ENCODE peak calls at places on chromosomes 5 and 9, in eight cellular contexts. One of them, this sample, is unnamed.

GRCh38 chr9:130226112-130226511 is 39.4 kb upstream of the HMCN2 start:
- DNase-seq in stimulated activated CD8-positive, alpha-beta memory T cell treated with anti-CD3 and anti-CD28 coated beads, Interleukin-7, amount 100 ng/mL, for 24 hours: no peak
- DNase-seq in tibial nerve: no peak
- DNase-seq in ecto neural progenitor cell: no peak
- DNase-seq in GM12865: no peak
- DNase-seq in NCI-H460: no peak
- DNase-seq in NCI-H510A: no peak
- DNase-seq in kidney epithelial cell: no peak
- DNase-seq in this sample: no peak

GRCh38 chr5:140020601-140021177 is 22.4 kb downstream of the NRG2 start:
- DNase-seq in kidney epithelial cell: no peak
- DNase-seq in ecto neural progenitor cell: no peak
- DNase-seq in NCI-H510A: no peak
- DNase-seq in stimulated activated CD8-positive, alpha-beta memory T cell treated with anti-CD3 and anti-CD28 coated beads, Interleukin-7, amount 100 ng/mL, for 24 hours: no peak
- DNase-seq in tibial nerve: no peak
- DNase-seq in NCI-H460: no peak
- DNase-seq in GM12865: no peak
- DNase-seq in this sample: no peak

GRCh38 chr9:107299437-107299836 is 16.4 kb downstream of the RAD23B start:
- DNase-seq in NCI-H460: no peak
- DNase-seq in GM12865: no peak
- DNase-seq in kidney epithelial cell: no peak
- DNase-seq in NCI-H510A: no peak
- DNase-seq in ecto neural progenitor cell: no peak
- DNase-seq in tibial nerve: no peak
- DNase-seq in stimulated activated CD8-positive, alpha-beta memory T cell treated with anti-CD3 and anti-CD28 coated beads, Interleukin-7, amount 100 ng/mL, for 24 hours: no peak
- DNase-seq in this sample: no peak

GRCh38 chr9:109497193-109498165 is 628 bp downstream of the PTPN3 start:
- DNase-seq in kidney epithelial cell: no peak
- DNase-seq in GM12865: no peak
- DNase-seq in ecto neural progenitor cell: no peak
- DNase-seq in NCI-H460: no peak
- DNase-seq in NCI-H510A: peak
- DNase-seq in stimulated activated CD8-positive, alpha-beta memory T cell treated with anti-CD3 and anti-CD28 coated beads, Interleukin-7, amount 100 ng/mL, for 24 hours: no peak
- DNase-seq in tibial nerve: no peak
- DNase-seq in this sample: peak

GRCh38 chr9:138022121-138022741 is 144.6 kb downstream of the CACNA1B start:
- DNase-seq in tibial nerve: no peak
- DNase-seq in kidney epithelial cell: no peak
- DNase-seq in NCI-H460: peak
- DNase-seq in NCI-H510A: peak
- DNase-seq in stimulated activated CD8-positive, alpha-beta memory T cell treated with anti-CD3 and anti-CD28 coated beads, Interleukin-7, amount 100 ng/mL, for 24 hours: no peak
- DNase-seq in GM12865: peak
- DNase-seq in ecto neural progenitor cell: peak
- DNase-seq in this sample: no peak

GRCh38 chr5:81838307-81838906 is 87.5 kb upstream of the SSBP2 start:
- DNase-seq in NCI-H510A: no peak
- DNase-seq in kidney epithelial cell: no peak
- DNase-seq in ecto neural progenitor cell: no peak
- DNase-seq in GM12865: peak
- DNase-seq in tibial nerve: no peak
- DNase-seq in NCI-H460: peak
- DNase-seq in stimulated activated CD8-positive, alpha-beta memory T cell treated with anti-CD3 and anti-CD28 coated beads, Interleukin-7, amount 100 ng/mL, for 24 hours: no peak
- DNase-seq in this sample: no peak

GRCh38 chr9:120040896-120041295 is 539.1 kb downstream of the CDK5RAP2 start:
- DNase-seq in NCI-H510A: no peak
- DNase-seq in kidney epithelial cell: no peak
- DNase-seq in ecto neural progenitor cell: no peak
- DNase-seq in stimulated activated CD8-positive, alpha-beta memory T cell treated with anti-CD3 and anti-CD28 coated beads, Interleukin-7, amount 100 ng/mL, for 24 hours: no peak
- DNase-seq in tibial nerve: no peak
- DNase-seq in NCI-H460: no peak
- DNase-seq in GM12865: no peak
- DNase-seq in this sample: no peak

GRCh38 chr5:136104311-136104975 is 28.2 kb upstream of the SMAD5 start:
- DNase-seq in stimulated activated CD8-positive, alpha-beta memory T cell treated with anti-CD3 and anti-CD28 coated beads, Interleukin-7, amount 100 ng/mL, for 24 hours: no peak
- DNase-seq in ecto neural progenitor cell: no peak
- DNase-seq in tibial nerve: no peak
- DNase-seq in NCI-H510A: no peak
- DNase-seq in kidney epithelial cell: no peak
- DNase-seq in NCI-H460: no peak
- DNase-seq in GM12865: no peak
- DNase-seq in this sample: no peak

GRCh38 chr9:72925126-72925810 is 27.6 kb downstream of the ALDH1A1 start:
- DNase-seq in kidney epithelial cell: no peak
- DNase-seq in tibial nerve: no peak
- DNase-seq in GM12865: no peak
- DNase-seq in NCI-H510A: no peak
- DNase-seq in stimulated activated CD8-positive, alpha-beta memory T cell treated with anti-CD3 and anti-CD28 coated beads, Interleukin-7, amount 100 ng/mL, for 24 hours: no peak
- DNase-seq in NCI-H460: peak
- DNase-seq in ecto neural progenitor cell: no peak
- DNase-seq in this sample: no peak

GRCh38 chr5:181198905-181199519 is 6.0 kb downstream of the TRIM7 start:
- DNase-seq in stimulated activated CD8-positive, alpha-beta memory T cell treated with anti-CD3 and anti-CD28 coated beads, Interleukin-7, amount 100 ng/mL, for 24 hours: no peak
- DNase-seq in GM12865: peak
- DNase-seq in NCI-H510A: no peak
- DNase-seq in ecto neural progenitor cell: no peak
- DNase-seq in kidney epithelial cell: no peak
- DNase-seq in tibial nerve: no peak
- DNase-seq in NCI-H460: no peak
- DNase-seq in this sample: no peak

GRCh38 chr9:110157812-110158629 is 49.9 kb downstream of the C9orf152 start:
- DNase-seq in NCI-H460: no peak
- DNase-seq in NCI-H510A: no peak
- DNase-seq in stimulated activated CD8-positive, alpha-beta memory T cell treated with anti-CD3 and anti-CD28 coated beads, Interleukin-7, amount 100 ng/mL, for 24 hours: no peak
- DNase-seq in ecto neural progenitor cell: no peak
- DNase-seq in tibial nerve: no peak
- DNase-seq in kidney epithelial cell: no peak
- DNase-seq in GM12865: no peak
- DNase-seq in this sample: no peak

GRCh38 chr9:21681641-21682040 is 120.8 kb upstream of the MTAP start:
- DNase-seq in ecto neural progenitor cell: no peak
- DNase-seq in GM12865: no peak
- DNase-seq in kidney epithelial cell: peak
- DNase-seq in tibial nerve: no peak
- DNase-seq in NCI-H510A: no peak
- DNase-seq in stimulated activated CD8-positive, alpha-beta memory T cell treated with anti-CD3 and anti-CD28 coated beads, Interleukin-7, amount 100 ng/mL, for 24 hours: no peak
- DNase-seq in NCI-H460: no peak
- DNase-seq in this sample: no peak

GRCh38 chr5:93273176-93273575 is 307.8 kb downstream of the NR2F1-AS1 start:
- DNase-seq in ecto neural progenitor cell: no peak
- DNase-seq in stimulated activated CD8-positive, alpha-beta memory T cell treated with anti-CD3 and anti-CD28 coated beads, Interleukin-7, amount 100 ng/mL, for 24 hours: no peak
- DNase-seq in GM12865: no peak
- DNase-seq in tibial nerve: no peak
- DNase-seq in NCI-H460: no peak
- DNase-seq in NCI-H510A: no peak
- DNase-seq in kidney epithelial cell: peak
- DNase-seq in this sample: no peak

GRCh38 chr5:9903806-9904205 is 273.7 kb upstream of the TAS2R1 start:
- DNase-seq in tibial nerve: no peak
- DNase-seq in kidney epithelial cell: no peak
- DNase-seq in GM12865: no peak
- DNase-seq in stimulated activated CD8-positive, alpha-beta memory T cell treated with anti-CD3 and anti-CD28 coated beads, Interleukin-7, amount 100 ng/mL, for 24 hours: no peak
- DNase-seq in NCI-H460: no peak
- DNase-seq in ecto neural progenitor cell: no peak
- DNase-seq in NCI-H510A: peak
- DNase-seq in this sample: no peak

GRCh38 chr5:96567188-96567587 is 95.0 kb upstream of the CAST start:
- DNase-seq in NCI-H460: peak
- DNase-seq in NCI-H510A: no peak
- DNase-seq in GM12865: peak
- DNase-seq in kidney epithelial cell: no peak
- DNase-seq in ecto neural progenitor cell: no peak
- DNase-seq in stimulated activated CD8-positive, alpha-beta memory T cell treated with anti-CD3 and anti-CD28 coated beads, Interleukin-7, amount 100 ng/mL, for 24 hours: no peak
- DNase-seq in tibial nerve: no peak
- DNase-seq in this sample: no peak

GRCh38 chr5:82396871-82397514 is 118.8 kb upstream of the RPS23 start:
- DNase-seq in NCI-H510A: no peak
- DNase-seq in NCI-H460: peak
- DNase-seq in ecto neural progenitor cell: no peak
- DNase-seq in stimulated activated CD8-positive, alpha-beta memory T cell treated with anti-CD3 and anti-CD28 coated beads, Interleukin-7, amount 100 ng/mL, for 24 hours: no peak
- DNase-seq in tibial nerve: peak
- DNase-seq in GM12865: no peak
- DNase-seq in kidney epithelial cell: peak
- DNase-seq in this sample: no peak

GRCh38 chr5:51882647-51883046 is 499.4 kb downstream of the ISL1 start:
- DNase-seq in NCI-H510A: no peak
- DNase-seq in stimulated activated CD8-positive, alpha-beta memory T cell treated with anti-CD3 and anti-CD28 coated beads, Interleukin-7, amount 100 ng/mL, for 24 hours: no peak
- DNase-seq in ecto neural progenitor cell: no peak
- DNase-seq in kidney epithelial cell: no peak
- DNase-seq in tibial nerve: no peak
- DNase-seq in GM12865: no peak
- DNase-seq in NCI-H460: no peak
- DNase-seq in this sample: no peak

GRCh38 chr5:129460121-129460950 is at the start of gene ADAMTS19:
- DNase-seq in tibial nerve: no peak
- DNase-seq in stimulated activated CD8-positive, alpha-beta memory T cell treated with anti-CD3 and anti-CD28 coated beads, Interleukin-7, amount 100 ng/mL, for 24 hours: no peak
- DNase-seq in kidney epithelial cell: no peak
- DNase-seq in GM12865: no peak
- DNase-seq in NCI-H510A: peak
- DNase-seq in ecto neural progenitor cell: peak
- DNase-seq in NCI-H460: no peak
- DNase-seq in this sample: peak

GRCh38 chr5:172370648-172371248 is 83.6 kb downstream of the SH3PXD2B start:
- DNase-seq in ecto neural progenitor cell: no peak
- DNase-seq in kidney epithelial cell: no peak
- DNase-seq in NCI-H510A: no peak
- DNase-seq in stimulated activated CD8-positive, alpha-beta memory T cell treated with anti-CD3 and anti-CD28 coated beads, Interleukin-7, amount 100 ng/mL, for 24 hours: no peak
- DNase-seq in GM12865: peak
- DNase-seq in tibial nerve: peak
- DNase-seq in NCI-H460: peak
- DNase-seq in this sample: no peak

GRCh38 chr9:135077497-135078200 is 9.8 kb upstream of the OLFM1 start:
- DNase-seq in tibial nerve: no peak
- DNase-seq in kidney epithelial cell: no peak
- DNase-seq in NCI-H460: peak
- DNase-seq in NCI-H510A: no peak
- DNase-seq in GM12865: no peak
- DNase-seq in ecto neural progenitor cell: peak
- DNase-seq in stimulated activated CD8-positive, alpha-beta memory T cell treated with anti-CD3 and anti-CD28 coated beads, Interleukin-7, amount 100 ng/mL, for 24 hours: no peak
- DNase-seq in this sample: no peak

GRCh38 chr9:76521244-76521673 is 62.3 kb downstream of the GCNT1 start:
- DNase-seq in GM12865: no peak
- DNase-seq in kidney epithelial cell: peak
- DNase-seq in NCI-H460: no peak
- DNase-seq in tibial nerve: no peak
- DNase-seq in NCI-H510A: no peak
- DNase-seq in ecto neural progenitor cell: no peak
- DNase-seq in stimulated activated CD8-positive, alpha-beta memory T cell treated with anti-CD3 and anti-CD28 coated beads, Interleukin-7, amount 100 ng/mL, for 24 hours: no peak
- DNase-seq in this sample: no peak

GRCh38 chr5:45695011-45695667 is 1.0 kb downstream of the HCN1 start:
- DNase-seq in stimulated activated CD8-positive, alpha-beta memory T cell treated with anti-CD3 and anti-CD28 coated beads, Interleukin-7, amount 100 ng/mL, for 24 hours: no peak
- DNase-seq in kidney epithelial cell: no peak
- DNase-seq in NCI-H510A: no peak
- DNase-seq in tibial nerve: no peak
- DNase-seq in ecto neural progenitor cell: peak
- DNase-seq in NCI-H460: no peak
- DNase-seq in GM12865: no peak
- DNase-seq in this sample: no peak

GRCh38 chr5:51388488-51389325 is 5.5 kb downstream of the ISL1 start:
- DNase-seq in GM12865: no peak
- DNase-seq in NCI-H460: no peak
- DNase-seq in kidney epithelial cell: no peak
- DNase-seq in stimulated activated CD8-positive, alpha-beta memory T cell treated with anti-CD3 and anti-CD28 coated beads, Interleukin-7, amount 100 ng/mL, for 24 hours: no peak
- DNase-seq in ecto neural progenitor cell: no peak
- DNase-seq in NCI-H510A: no peak
- DNase-seq in tibial nerve: no peak
- DNase-seq in this sample: no peak

GRCh38 chr9:4904322-4905134 is 80.5 kb upstream of the JAK2 start:
- DNase-seq in NCI-H460: peak
- DNase-seq in NCI-H510A: no peak
- DNase-seq in GM12865: no peak
- DNase-seq in stimulated activated CD8-positive, alpha-beta memory T cell treated with anti-CD3 and anti-CD28 coated beads, Interleukin-7, amount 100 ng/mL, for 24 hours: no peak
- DNase-seq in kidney epithelial cell: no peak
- DNase-seq in tibial nerve: no peak
- DNase-seq in ecto neural progenitor cell: no peak
- DNase-seq in this sample: peak

GRCh38 chr5:91079037-91079436 is 304.1 kb downstream of the ARRDC3 start:
- DNase-seq in NCI-H460: no peak
- DNase-seq in stimulated activated CD8-positive, alpha-beta memory T cell treated with anti-CD3 and anti-CD28 coated beads, Interleukin-7, amount 100 ng/mL, for 24 hours: no peak
- DNase-seq in GM12865: peak
- DNase-seq in tibial nerve: no peak
- DNase-seq in ecto neural progenitor cell: no peak
- DNase-seq in NCI-H510A: no peak
- DNase-seq in kidney epithelial cell: peak
- DNase-seq in this sample: no peak

GRCh38 chr9:129694265-129694664 is 28.8 kb downstream of the PRRX2 start:
- DNase-seq in GM12865: no peak
- DNase-seq in tibial nerve: no peak
- DNase-seq in kidney epithelial cell: no peak
- DNase-seq in stimulated activated CD8-positive, alpha-beta memory T cell treated with anti-CD3 and anti-CD28 coated beads, Interleukin-7, amount 100 ng/mL, for 24 hours: no peak
- DNase-seq in NCI-H460: no peak
- DNase-seq in NCI-H510A: no peak
- DNase-seq in ecto neural progenitor cell: no peak
- DNase-seq in this sample: no peak

GRCh38 chr9:4315582-4316215 is 15.8 kb upstream of the GLIS3 start:
- DNase-seq in GM12865: peak
- DNase-seq in NCI-H460: peak
- DNase-seq in stimulated activated CD8-positive, alpha-beta memory T cell treated with anti-CD3 and anti-CD28 coated beads, Interleukin-7, amount 100 ng/mL, for 24 hours: peak
- DNase-seq in NCI-H510A: no peak
- DNase-seq in tibial nerve: peak
- DNase-seq in kidney epithelial cell: no peak
- DNase-seq in ecto neural progenitor cell: peak
- DNase-seq in this sample: peak

GRCh38 chr5:40503438-40503837 is 176.3 kb upstream of the PTGER4 start:
- DNase-seq in kidney epithelial cell: no peak
- DNase-seq in ecto neural progenitor cell: no peak
- DNase-seq in NCI-H510A: no peak
- DNase-seq in stimulated activated CD8-positive, alpha-beta memory T cell treated with anti-CD3 and anti-CD28 coated beads, Interleukin-7, amount 100 ng/mL, for 24 hours: no peak
- DNase-seq in NCI-H460: no peak
- DNase-seq in GM12865: no peak
- DNase-seq in tibial nerve: no peak
- DNase-seq in this sample: no peak

GRCh38 chr9:129394011-129394919 is 216.2 kb upstream of the IER5L start:
- DNase-seq in tibial nerve: no peak
- DNase-seq in GM12865: no peak
- DNase-seq in stimulated activated CD8-positive, alpha-beta memory T cell treated with anti-CD3 and anti-CD28 coated beads, Interleukin-7, amount 100 ng/mL, for 24 hours: no peak
- DNase-seq in kidney epithelial cell: no peak
- DNase-seq in NCI-H460: no peak
- DNase-seq in ecto neural progenitor cell: peak
- DNase-seq in NCI-H510A: peak
- DNase-seq in this sample: peak

GRCh38 chr5:60332244-60333018 is 367.5 kb downstream of the DEPDC1B start:
- DNase-seq in ecto neural progenitor cell: no peak
- DNase-seq in stimulated activated CD8-positive, alpha-beta memory T cell treated with anti-CD3 and anti-CD28 coated beads, Interleukin-7, amount 100 ng/mL, for 24 hours: no peak
- DNase-seq in tibial nerve: no peak
- DNase-seq in NCI-H510A: no peak
- DNase-seq in GM12865: no peak
- DNase-seq in NCI-H460: peak
- DNase-seq in kidney epithelial cell: no peak
- DNase-seq in this sample: no peak

GRCh38 chr5:133114933-133115310 is 63.1 kb downstream of the HSPA4 start:
- DNase-seq in GM12865: no peak
- DNase-seq in kidney epithelial cell: no peak
- DNase-seq in NCI-H460: no peak
- DNase-seq in NCI-H510A: no peak
- DNase-seq in ecto neural progenitor cell: peak
- DNase-seq in stimulated activated CD8-positive, alpha-beta memory T cell treated with anti-CD3 and anti-CD28 coated beads, Interleukin-7, amount 100 ng/mL, for 24 hours: no peak
- DNase-seq in tibial nerve: no peak
- DNase-seq in this sample: no peak

GRCh38 chr5:59174248-59174844 is 591.5 kb downstream of the RAB3C start:
- DNase-seq in NCI-H460: peak
- DNase-seq in tibial nerve: peak
- DNase-seq in NCI-H510A: no peak
- DNase-seq in kidney epithelial cell: peak
- DNase-seq in GM12865: peak
- DNase-seq in stimulated activated CD8-positive, alpha-beta memory T cell treated with anti-CD3 and anti-CD28 coated beads, Interleukin-7, amount 100 ng/mL, for 24 hours: no peak
- DNase-seq in ecto neural progenitor cell: no peak
- DNase-seq in this sample: peak

GRCh38 chr9:94017939-94018531 is 62.9 kb upstream of the BARX1 start:
- DNase-seq in kidney epithelial cell: no peak
- DNase-seq in stimulated activated CD8-positive, alpha-beta memory T cell treated with anti-CD3 and anti-CD28 coated beads, Interleukin-7, amount 100 ng/mL, for 24 hours: no peak
- DNase-seq in NCI-H510A: no peak
- DNase-seq in ecto neural progenitor cell: no peak
- DNase-seq in GM12865: peak
- DNase-seq in tibial nerve: no peak
- DNase-seq in NCI-H460: no peak
- DNase-seq in this sample: no peak

GRCh38 chr5:88396126-88396525 is 127.5 kb upstream of the TMEM161B start:
- DNase-seq in GM12865: no peak
- DNase-seq in NCI-H510A: no peak
- DNase-seq in NCI-H460: no peak
- DNase-seq in tibial nerve: no peak
- DNase-seq in stimulated activated CD8-positive, alpha-beta memory T cell treated with anti-CD3 and anti-CD28 coated beads, Interleukin-7, amount 100 ng/mL, for 24 hours: no peak
- DNase-seq in ecto neural progenitor cell: no peak
- DNase-seq in kidney epithelial cell: no peak
- DNase-seq in this sample: no peak